ENCODE peak calls at places on chromosomes 13 and 19, in nine cellular contexts. Z is uterus, J is transverse colon, L is Panc1, Q is Peyer's patch, U is pancreas, P is A549, C is HAP-1, D is adrenal gland. R is an unnamed sample.

GRCh38 chr19:45099465-45100201 is 6.7 kb downstream of the PPP1R37 start:
- DNase-seq in Z (no peak), J (no peak), L (no peak), Q (no peak), U (no peak), P (no peak), C (no peak), D (peak; percentile 88), R (peak; percentile 36)

GRCh38 chr13:44954210-44954609 is 35.1 kb downstream of the NUFIP1 start:
- DNase-seq in Z (no peak), J (no peak), L (no peak), Q (no peak), U (no peak), P (no peak), C (no peak), D (no peak), R (no peak)

GRCh38 chr13:58682616-58683015 is 1051.1 kb downstream of the PCDH17 start:
- DNase-seq in Z (no peak), J (no peak), L (no peak), Q (no peak), U (no peak), P (no peak), C (no peak), D (no peak), R (no peak)

GRCh38 chr19:10699650-10700335 is 1.4 kb upstream of the QTRT1 start:
- DNase-seq in Z (no peak), J (peak; percentile 70), L (no peak), Q (peak; percentile 71), U (no peak), P (peak; percentile 40), C (peak; percentile 81), D (peak; percentile 65), R (no peak)

GRCh38 chr13:80036845-80037504 is 304.0 kb downstream of the SPRY2 start:
- DNase-seq in Z (no peak), J (no peak), L (no peak), Q (peak; percentile 22), U (no peak), P (no peak), C (no peak), D (no peak), R (no peak)

GRCh38 chr19:38374332-38375097 is at the start of gene PSMD8:
- DNase-seq in Z (peak; percentile 99), J (peak; percentile 99), L (peak; percentile 97), Q (peak; percentile 99), U (peak; percentile 99), P (peak; percentile 100), C (peak; percentile 99), D (peak; percentile 99), R (peak; percentile 99)

GRCh38 chr19:10295847-10296591 is 6.3 kb downstream of the ICAM5 start:
- DNase-seq in Z (no peak), J (no peak), L (no peak), Q (no peak), U (no peak), P (no peak), C (no peak), D (no peak), R (no peak)

GRCh38 chr19:50512112-50512998 is 1.4 kb downstream of the ASPDH start:
- DNase-seq in Z (no peak), J (no peak), L (no peak), Q (no peak), U (no peak), P (no peak), C (no peak), D (no peak), R (no peak)

GRCh38 chr13:112783135-112783945 is 93.5 kb downstream of the ATP11A start:
- DNase-seq in Z (peak; percentile 46), J (no peak), L (no peak), Q (no peak), U (no peak), P (no peak), C (no peak), D (no peak), R (no peak)

GRCh38 chr13:94433055-94433947 is 46.2 kb downstream of the DCT start:
- DNase-seq in Z (no peak), J (peak; percentile 21), L (no peak), Q (no peak), U (no peak), P (no peak), C (peak; percentile 62), D (no peak), R (peak; percentile 33)

GRCh38 chr19:36915992-36916830 is at the start of the genes ZNF568 and ZNF829:
- DNase-seq in Z (peak; percentile 83), J (peak; percentile 87), L (peak; percentile 81), Q (peak; percentile 89), U (peak; percentile 75), P (peak; percentile 43), C (no peak), D (peak; percentile 94), R (peak; percentile 95)

GRCh38 chr13:73300718-73301425 is 242.1 kb downstream of the KLF5 start:
- DNase-seq in Z (no peak), J (no peak), L (no peak), Q (no peak), U (no peak), P (no peak), C (no peak), D (no peak), R (no peak)

GRCh38 chr19:41748012-41748411 is 7.3 kb upstream of the CEACAM6 start:
- DNase-seq in Z (no peak), J (no peak), L (no peak), Q (no peak), U (no peak), P (no peak), C (no peak), D (no peak), R (no peak)

GRCh38 chr13:28258401-28258800 is 120.1 kb downstream of the PAN3 start:
- DNase-seq in Z (no peak), J (no peak), L (no peak), Q (no peak), U (no peak), P (no peak), C (no peak), D (no peak), R (no peak)

GRCh38 chr19:39168258-39169142 is 28.3 kb upstream of the NCCRP1 start:
- DNase-seq in Z (no peak), J (no peak), L (no peak), Q (no peak), U (no peak), P (no peak), C (no peak), D (no peak), R (no peak)

GRCh38 chr13:113186061-113186900 is 22.2 kb downstream of the PCID2 start:
- DNase-seq in Z (no peak), J (no peak), L (no peak), Q (no peak), U (no peak), P (no peak), C (no peak), D (no peak), R (no peak)

GRCh38 chr13:99078014-99078771 is 100.3 kb upstream of the DOCK9 start:
- DNase-seq in Z (no peak), J (no peak), L (no peak), Q (no peak), U (no peak), P (no peak), C (no peak), D (no peak), R (no peak)

GRCh38 chr19:1468274-1469199 is 10.5 kb downstream of the C19orf25 start:
- DNase-seq in Z (no peak), J (no peak), L (no peak), Q (no peak), U (no peak), P (no peak), C (peak; percentile 72), D (no peak), R (peak; percentile 62)

GRCh38 chr13:67369895-67370660 is 139.9 kb upstream of the PCDH9 start:
- DNase-seq in Z (no peak), J (no peak), L (no peak), Q (no peak), U (no peak), P (no peak), C (no peak), D (no peak), R (no peak)

GRCh38 chr19:18939922-18940775 is 868 bp downstream of the HOMER3 start:
- DNase-seq in Z (peak; percentile 63), J (peak; percentile 60), L (no peak), Q (no peak), U (no peak), P (peak; percentile 44), C (peak; percentile 39), D (peak; percentile 83), R (peak; percentile 89)

DNA sequence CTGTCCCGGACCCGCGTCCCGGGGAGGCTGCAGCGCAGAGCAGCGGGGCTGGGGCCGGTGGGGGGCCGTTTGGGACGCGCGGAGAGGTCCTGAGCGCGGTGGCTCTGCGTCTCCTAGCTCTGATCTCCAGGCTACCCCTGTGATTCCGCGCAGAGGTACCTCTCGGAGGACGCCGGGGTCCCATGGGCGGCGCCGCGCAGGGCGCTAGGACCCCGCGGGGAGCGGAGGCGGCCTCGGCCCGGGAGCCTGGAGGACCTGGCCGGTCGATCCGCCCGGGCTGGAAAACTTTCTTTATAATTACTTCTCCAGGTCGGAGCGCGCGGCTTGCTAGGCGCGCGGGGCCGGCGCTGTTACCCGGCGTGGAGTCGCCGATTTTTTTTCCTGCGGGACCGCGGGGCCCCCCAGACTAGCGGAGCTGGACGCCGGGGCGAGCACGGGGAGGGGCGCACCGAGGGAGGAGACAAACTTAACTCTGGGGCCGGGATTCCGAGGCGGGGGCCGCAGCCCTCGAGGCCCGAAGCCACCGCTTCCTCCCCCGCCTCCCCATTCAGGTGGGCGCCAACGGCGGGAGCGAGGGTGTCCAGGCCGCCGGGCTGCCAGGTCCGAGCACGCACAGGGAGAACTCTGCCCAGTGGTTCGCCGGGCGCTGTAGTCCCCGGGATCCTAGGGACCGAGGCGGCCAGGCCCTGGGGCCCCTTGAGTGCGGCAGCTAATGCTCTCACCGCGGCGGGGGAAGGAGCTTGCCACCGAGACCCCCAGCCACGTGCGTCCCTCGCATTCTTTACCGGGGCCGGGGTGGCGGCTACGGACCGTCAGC is 848 bp upstream of the CEBPA start:
- DNase-seq in Z (peak; percentile 50), J (peak; percentile 59), L (no peak), Q (no peak), U (peak; percentile 67), P (peak; percentile 66), C (peak; percentile 73), D (peak; percentile 51), R (peak; percentile 82)
- H3K4me1 ChIP-seq in Z (no peaks in the 10 kb centered on the region), J (peaks cover 22% of the 10 kb centered on the region), L (peaks cover 18% of the 10 kb centered on the region), Q (peaks cover 24% of the 10 kb centered on the region), U (peaks cover 21% of the 10 kb centered on the region), P (peaks cover 11% of the 10 kb centered on the region), C (peaks cover 8% of the 10 kb centered on the region), D (no peaks in the 10 kb centered on the region), R (peaks cover 26% of the 10 kb centered on the region)

GRCh38 chr13:65836066-65836465 is 1394.1 kb downstream of the PCDH9 start:
- DNase-seq in Z (no peak), J (no peak), L (no peak), Q (no peak), U (no peak), P (no peak), C (no peak), D (no peak), R (no peak)
- H3K4me1 ChIP-seq in Z (no peaks in the 10 kb centered on the region), J (no peaks in the 10 kb centered on the region), L (no peaks in the 10 kb centered on the region), Q (no peaks in the 10 kb centered on the region), U (no peaks in the 10 kb centered on the region), P (no peaks in the 10 kb centered on the region), C (peaks cover 2% of the 10 kb centered on the region), D (no peaks in the 10 kb centered on the region), R (no peaks in the 10 kb centered on the region)

GRCh38 chr19:14517446-14517839 is 754 bp downstream of the DNAJB1 start:
- DNase-seq in Z (no peak), J (peak; percentile 26), L (no peak), Q (no peak), U (no peak), P (no peak), C (no peak), D (no peak), R (no peak)
- H3K4me1 ChIP-seq in Z (peaks cover 6% of the 10 kb centered on the region), J (peaks cover 35% of the 10 kb centered on the region), L (peaks cover 46% of the 10 kb centered on the region), Q (peaks cover 18% of the 10 kb centered on the region), U (peaks cover 14% of the 10 kb centered on the region), P (peaks cover 70% of the 10 kb centered on the region), C (peaks cover 10% of the 10 kb centered on the region), D (peaks cover 36% of the 10 kb centered on the region), R (peaks cover 42% of the 10 kb centered on the region)

GRCh38 chr13:39037880-39038568 is at the start of the genes NHLRC3 and PROSER1:
- DNase-seq in Z (peak; percentile 95), J (peak; percentile 92), L (peak; percentile 54), Q (peak; percentile 86), U (peak; percentile 96), P (peak; percentile 15), C (peak; percentile 92), D (peak; percentile 95), R (peak; percentile 97)
- H3K4me1 ChIP-seq in Z (no peaks in the 10 kb centered on the region), J (peaks cover 45% of the 10 kb centered on the region), L (peaks cover 8% of the 10 kb centered on the region), Q (no peaks in the 10 kb centered on the region), U (peaks cover 8% of the 10 kb centered on the region), P (peaks cover 14% of the 10 kb centered on the region), C (peaks cover 9% of the 10 kb centered on the region), D (peaks cover 15% of the 10 kb centered on the region), R (peaks cover 31% of the 10 kb centered on the region)